ENCODE peak calls at places on chromosome 3, in five cellular contexts. X is HFFc6, Y is AG09309, O is psoas muscle, J is dorsolateral prefrontal cortex. E is an unnamed sample.

GRCh38 chr3:6189384-6189783 is 671.5 kb upstream of the GRM7 start:
- DNase-seq in Y (no peak), X (no peak), J (no peak), O (no peak), E (no peak)

GRCh38 chr3:7203969-7204847 is 343.3 kb downstream of the GRM7 start:
- DNase-seq in Y (no peak), O (no peak), J (no peak), X (no peak), E (no peak)

GRCh38 chr3:37606472-37606871 is 255.2 kb upstream of the CTDSPL start:
- DNase-seq in O (no peak), J (no peak), X (no peak), Y (no peak), E (no peak)

GRCh38 chr3:119700269-119700919 is 2.4 kb upstream of the CFAP91 start:
- DNase-seq in J (no peak), X (peak), O (no peak), Y (no peak), E (no peak)

GRCh38 chr3:149968216-149968615 is 2.5 kb downstream of the PFN2 start:
- DNase-seq in O (no peak), X (no peak), J (no peak), Y (no peak), E (peak)

GRCh38 chr3:63933459-63933858 is 21.3 kb upstream of the SCAANT1 start:
- DNase-seq in X (no peak), Y (no peak), J (no peak), O (no peak), E (no peak)

GRCh38 chr3:195931582-195932273 is 23.4 kb upstream of the TNK2 start:
- DNase-seq in X (no peak), Y (no peak), J (peak), O (no peak), E (no peak)

GRCh38 chr3:128480717-128481437 is 12.1 kb downstream of the GATA2 start:
- DNase-seq in Y (no peak), X (no peak), J (no peak), O (no peak), E (no peak)

GRCh38 chr3:71069797-71070196 is 513.7 kb downstream of the FOXP1 start:
- DNase-seq in Y (no peak), X (no peak), O (peak), J (peak), E (peak)

GRCh38 chr3:184652465-184652864 is 59.4 kb downstream of the MAGEF1 start:
- DNase-seq in Y (no peak), J (no peak), O (no peak), X (no peak), E (no peak)

GRCh38 chr3:39147711-39148115 is 5.7 kb downstream of the CSRNP1 start:
- DNase-seq in Y (no peak), J (no peak), O (no peak), X (no peak), E (peak)

GRCh38 chr3:144039661-144040060 is 68.0 kb downstream of the DIPK2A start:
- DNase-seq in J (no peak), X (no peak), Y (no peak), O (no peak), E (no peak)

GRCh38 chr3:50194128-50194902 is 2.9 kb downstream of the GNAT1 start:
- DNase-seq in J (peak), X (peak), Y (no peak), O (peak), E (peak)
- TF ChIP-seq CTCF in J (peak), X (peak), Y (peak), O (peak), E (peak)

GRCh38 chr3:133464573-133464972 is 64.7 kb downstream of the BFSP2 start:
- DNase-seq in J (no peak), X (peak), O (no peak), Y (no peak), E (peak)
- TF ChIP-seq CTCF in J (no peak), X (peak), O (no peak), Y (peak), E (peak)

GRCh38 chr3:67901681-67902080 is 247.3 kb upstream of the SUCLG2 start:
- DNase-seq in J (no peak), Y (no peak), X (no peak), O (no peak), E (no peak)

GRCh38 chr3:67897686-67898336 is 243.4 kb upstream of the SUCLG2 start:
- DNase-seq in J (no peak), Y (no peak), X (no peak), O (no peak), E (no peak)

GRCh38 chr3:67896130-67896529 is 241.7 kb upstream of the SUCLG2 start:
- DNase-seq in Y (no peak), O (no peak), X (no peak), J (no peak), E (no peak)

GRCh38 chr3:67898916-67899315 is 244.5 kb upstream of the SUCLG2 start:
- DNase-seq in X (no peak), Y (no peak), O (no peak), J (no peak), E (no peak)
- TF ChIP-seq CTCF in X (no peak), Y (no peak), O (no peak), J (no peak), E (no peak)

GRCh38 chr3:53269888-53270880 is 14.4 kb upstream of the TKT start:
- DNase-seq in Y (peak), X (peak), O (peak), J (peak), E (peak)
- TF ChIP-seq CTCF in Y (no peak), X (no peak), O (no peak), J (no peak), E (peak)

E was measured in cardiac muscle cell.